ENCODE peak calls at places on chromosomes 1 and 21, in five cellular contexts. X is endothelial cell, E is GM13976, G is lower lobe of right lung, N is HCT116. Z is an unnamed sample.

GRCh38 chr21:37008705-37009104 is 2.2 kb downstream of the RIPPLY3 start:
- DNase-seq in X (no peak), E (no peak), G (no peak), N (no peak), Z (no peak)

GRCh38 chr1:149997585-149998262 is 12.8 kb downstream of the OTUD7B start:
- DNase-seq in X (no peak), E (peak; percentile 49), G (no peak), N (no peak), Z (no peak)

GRCh38 chr1:25912076-25912831 is 6.0 kb upstream of the STMN1 start:
- DNase-seq in X (no peak), E (no peak), G (no peak), N (no peak), Z (no peak)

GRCh38 chr1:179120736-179121135 is 38.9 kb downstream of the TOR3A start:
- DNase-seq in X (no peak), E (no peak), G (no peak), N (no peak), Z (no peak)

GRCh38 chr21:31347435-31348032 is 3.5 kb upstream of the TIAM1 start:
- DNase-seq in X (no peak), E (no peak), G (no peak), N (no peak), Z (no peak)

GRCh38 chr1:154327466-154328317 is 2.4 kb downstream of the ATP8B2 start:
- DNase-seq in X (peak; percentile 34), E (no peak), G (no peak), N (no peak), Z (no peak)

GRCh38 chr1:203672354-203672753 is 45.7 kb downstream of the ATP2B4 start:
- DNase-seq in X (no peak), E (no peak), G (no peak), N (no peak), Z (peak; percentile 75)

GRCh38 chr1:155322953-155323728 is 2.4 kb downstream of the RUSC1 start:
- DNase-seq in X (peak; percentile 99), E (peak; percentile 90), G (peak; percentile 90), N (peak; percentile 72), Z (peak; percentile 89)

GRCh38 chr1:46535063-46535462 is 16.4 kb downstream of the KNCN start:
- DNase-seq in X (peak; percentile 58), E (no peak), G (no peak), N (peak; percentile 48), Z (no peak)

GRCh38 chr1:91900538-91900937 is 14.6 kb upstream of the TGFBR3 start:
- DNase-seq in X (no peak), E (no peak), G (no peak), N (no peak), Z (no peak)

GRCh38 chr1:99682291-99682751 is 36.4 kb downstream of the PALMD start:
- DNase-seq in X (no peak), E (no peak), G (no peak), N (no peak), Z (no peak)

GRCh38 chr1:87472716-87473115 is 144.0 kb downstream of the LMO4 start:
- DNase-seq in X (no peak), E (no peak), G (no peak), N (no peak), Z (no peak)

GRCh38 chr1:87474098-87474497 is 145.4 kb downstream of the LMO4 start:
- DNase-seq in X (no peak), E (no peak), G (no peak), N (no peak), Z (no peak)

GRCh38 chr1:87473203-87473661 is 144.6 kb downstream of the LMO4 start:
- DNase-seq in X (no peak), E (no peak), G (no peak), N (no peak), Z (no peak)

GRCh38 chr1:87478231-87478630 is 149.6 kb downstream of the LMO4 start:
- DNase-seq in X (peak; percentile 7), E (no peak), G (no peak), N (peak; percentile 16), Z (no peak)
- TF ChIP-seq CTCF in X (no peak), E (no peak), G (no peak), N (peak; percentile 10), Z (no peak)

GRCh38 chr1:157562515-157562914 is 10.2 kb upstream of the FCRL5 start:
- DNase-seq in X (no peak), E (peak; percentile 29), G (no peak), N (no peak), Z (no peak)

DNA sequence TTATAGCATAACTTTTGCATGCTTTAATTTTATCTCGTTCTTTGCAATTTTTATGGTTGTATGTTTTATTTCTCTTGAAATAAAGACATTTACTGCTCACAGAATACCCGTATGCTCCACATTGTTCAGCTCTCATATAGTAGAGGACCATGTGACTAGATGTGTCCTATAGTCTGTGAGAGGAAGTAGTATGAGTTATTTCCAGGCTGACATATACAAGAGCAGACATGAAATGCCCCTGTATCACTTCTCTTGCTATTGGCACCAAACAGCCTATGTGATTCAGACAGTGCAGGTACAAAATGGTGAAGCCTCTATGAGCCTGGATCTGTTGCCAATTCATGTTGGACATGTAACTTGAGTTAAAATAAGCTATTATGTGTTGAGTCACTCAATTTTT is 5.8 kb upstream of the FCRL5 start:
- DNase-seq in X (no peak), E (no peak), G (no peak), N (no peak), Z (no peak)
- TF ChIP-seq CTCF in X (no peak), E (no peak), G (no peak), N (no peak), Z (no peak)

DNA sequence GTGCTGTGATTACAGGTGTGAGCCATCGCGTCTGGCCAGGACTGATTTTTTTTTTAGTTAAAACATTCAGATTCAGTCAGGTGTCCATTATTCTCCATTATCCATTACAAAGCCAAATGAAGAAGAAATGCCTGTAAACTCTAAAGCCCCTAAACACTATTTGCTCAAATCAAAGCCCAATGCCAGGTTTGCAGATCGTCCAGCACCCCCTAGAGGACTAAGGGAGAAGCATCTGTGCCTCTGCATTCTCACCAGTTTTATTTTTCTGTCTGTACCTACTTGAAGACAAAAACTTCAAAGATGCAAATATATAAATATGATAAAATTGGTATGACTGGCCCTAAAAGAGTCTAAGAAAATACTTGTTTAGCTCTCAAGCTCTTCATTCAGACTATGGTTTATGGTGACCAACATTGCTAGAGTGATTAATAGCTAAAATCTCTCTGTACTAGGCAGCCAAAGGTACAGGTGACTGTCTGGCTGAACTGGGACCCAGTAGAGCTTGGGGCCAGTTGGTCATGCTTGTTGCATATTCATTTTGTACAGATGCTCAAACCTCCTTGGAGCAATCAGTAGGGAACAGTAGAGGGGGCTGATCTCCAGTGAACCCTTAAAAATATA is 138.4 kb downstream of the SYT2 start:
- DNase-seq in X (peak; percentile 42), E (no peak), G (no peak), N (peak; percentile 13), Z (no peak)
- TF ChIP-seq CTCF in X (peak; percentile 67), E (peak; percentile 61), G (peak; percentile 81), N (peak; percentile 94), Z (peak; percentile 80)

DNA sequence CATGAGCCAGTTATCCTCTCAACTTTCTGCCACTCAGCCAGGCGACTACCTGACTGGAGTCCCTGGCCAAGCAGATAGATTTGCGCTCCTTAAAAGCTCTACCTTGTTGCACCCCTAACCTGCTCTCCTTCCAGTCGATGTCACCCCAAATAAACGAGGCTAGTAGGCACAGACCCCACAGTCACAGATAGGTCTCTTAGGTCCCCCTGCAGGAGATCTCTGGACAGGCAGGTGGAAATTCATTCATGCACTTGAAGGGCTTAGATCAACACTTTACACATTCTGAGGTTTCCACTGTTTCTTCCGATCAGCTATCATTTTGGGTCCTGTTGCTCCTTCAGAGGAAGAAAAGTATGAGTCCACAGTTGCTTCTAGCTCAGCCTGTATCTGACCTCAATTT is 272.6 kb upstream of the FMN2 start:
- DNase-seq in X (no peak), E (no peak), G (no peak), N (no peak), Z (no peak)
- TF ChIP-seq CTCF in X (peak; percentile 29), E (no peak), G (no peak), N (no peak), Z (no peak)

Z was measured in natural killer cell.